ENCODE peak calls at places on chromosomes 16 and 17, in four cellular contexts. One of them, this sample, is unnamed. For H3K4me1, the result is how much of the 10 kb centered on the place peaks cover.

GRCh38 chr16:20925780-20926179 is 25.2 kb downstream of the LYRM1 start:
- DNase-seq in hepatocyte: no peak
- DNase-seq in breast epithelium: no peak
- DNase-seq in ovary: no peak
- DNase-seq in this sample: no peak

GRCh38 chr17:42566873-42567573 is at the start of gene MLX:
- DNase-seq in hepatocyte: peak
- DNase-seq in breast epithelium: peak
- DNase-seq in ovary: peak
- DNase-seq in this sample: peak

GRCh38 chr16:14650629-14651028 is 17.9 kb downstream of the BFAR start:
- DNase-seq in hepatocyte: no peak
- DNase-seq in breast epithelium: no peak
- DNase-seq in ovary: no peak
- DNase-seq in this sample: peak

GRCh38 chr16:82586130-82586529 is 40.6 kb upstream of the CDH13 start:
- DNase-seq in hepatocyte: no peak
- DNase-seq in breast epithelium: no peak
- DNase-seq in ovary: no peak
- DNase-seq in this sample: no peak

GRCh38 chr17:69473801-69474170 is 59.3 kb downstream of the MAP2K6 start:
- DNase-seq in hepatocyte: no peak
- DNase-seq in breast epithelium: no peak
- DNase-seq in ovary: no peak
- DNase-seq in this sample: no peak

GRCh38 chr16:1808691-1809090 is 15.2 kb upstream of the IGFALS start:
- DNase-seq in hepatocyte: no peak
- DNase-seq in breast epithelium: no peak
- DNase-seq in ovary: no peak
- DNase-seq in this sample: no peak

GRCh38 chr17:79065105-79065670 is 9.4 kb upstream of the ENGASE start:
- DNase-seq in hepatocyte: peak
- DNase-seq in breast epithelium: no peak
- DNase-seq in ovary: peak
- DNase-seq in this sample: peak

GRCh38 chr16:17921357-17921978 is 415.1 kb downstream of the NPIPA8 start:
- DNase-seq in hepatocyte: peak
- DNase-seq in breast epithelium: no peak
- DNase-seq in ovary: no peak
- DNase-seq in this sample: peak

GRCh38 chr16:84532299-84532724 is 27.9 kb upstream of the MEAK7 start:
- DNase-seq in hepatocyte: peak
- DNase-seq in breast epithelium: peak
- DNase-seq in ovary: peak
- DNase-seq in this sample: no peak

GRCh38 chr16:70252355-70252988 is 732 bp upstream of the EXOSC6 start:
- DNase-seq in hepatocyte: no peak
- DNase-seq in breast epithelium: no peak
- DNase-seq in ovary: no peak
- DNase-seq in this sample: peak

GRCh38 chr17:80395402-80396151 is 19.4 kb upstream of the ENDOV start:
- DNase-seq in hepatocyte: no peak
- DNase-seq in breast epithelium: no peak
- DNase-seq in ovary: no peak
- DNase-seq in this sample: no peak

GRCh38 chr16:13630292-13630850 is 289.6 kb upstream of the ERCC4 start:
- DNase-seq in hepatocyte: no peak
- DNase-seq in breast epithelium: no peak
- DNase-seq in ovary: no peak
- DNase-seq in this sample: no peak

GRCh38 chr17:10727192-10727591 is 2.6 kb downstream of the TMEM220 start:
- DNase-seq in hepatocyte: no peak
- DNase-seq in breast epithelium: no peak
- DNase-seq in ovary: no peak
- DNase-seq in this sample: no peak

GRCh38 chr17:17004251-17004996 is 32.5 kb upstream of the TNFRSF13B start:
- DNase-seq in hepatocyte: no peak
- DNase-seq in breast epithelium: peak
- DNase-seq in ovary: peak
- DNase-seq in this sample: no peak

GRCh38 chr17:78535285-78536197 is 41.7 kb downstream of the DNAH17 start:
- DNase-seq in hepatocyte: no peak
- DNase-seq in breast epithelium: no peak
- DNase-seq in ovary: no peak
- DNase-seq in this sample: no peak

GRCh38 chr16:27321013-27321960 is 7.5 kb downstream of the IL4R start:
- DNase-seq in hepatocyte: no peak
- DNase-seq in breast epithelium: no peak
- DNase-seq in ovary: peak
- DNase-seq in this sample: no peak

GRCh38 chr16:27434141-27435051 is 32.4 kb downstream of the IL21R start:
- DNase-seq in hepatocyte: no peak
- DNase-seq in breast epithelium: no peak
- DNase-seq in ovary: peak
- DNase-seq in this sample: no peak

GRCh38 chr16:88784074-88784855 is 755 bp downstream of the PIEZO1 start:
- DNase-seq in hepatocyte: peak
- DNase-seq in breast epithelium: peak
- DNase-seq in ovary: peak
- DNase-seq in this sample: peak

GRCh38 chr16:87635541-87636049 is 33.3 kb downstream of the JPH3 start:
- DNase-seq in hepatocyte: peak
- DNase-seq in breast epithelium: no peak
- DNase-seq in ovary: peak
- DNase-seq in this sample: peak

GRCh38 chr16:88591577-88592021 is 21.4 kb downstream of the ZC3H18 start:
- DNase-seq in hepatocyte: no peak
- DNase-seq in breast epithelium: no peak
- DNase-seq in ovary: no peak
- DNase-seq in this sample: no peak

GRCh38 chr17:30091771-30092170 is 24.8 kb upstream of the NSRP1 start:
- DNase-seq in hepatocyte: no peak
- DNase-seq in breast epithelium: no peak
- DNase-seq in ovary: no peak
- DNase-seq in this sample: peak

GRCh38 chr16:67397812-67398545 is 4.7 kb upstream of the TPPP3 start:
- DNase-seq in hepatocyte: no peak
- DNase-seq in breast epithelium: no peak
- DNase-seq in ovary: no peak
- DNase-seq in this sample: no peak

GRCh38 chr17:78394209-78394608 is 15.8 kb downstream of the PGS1 start:
- DNase-seq in hepatocyte: no peak
- DNase-seq in breast epithelium: no peak
- DNase-seq in ovary: no peak
- DNase-seq in this sample: no peak

GRCh38 chr16:17784073-17784472 is 313.3 kb upstream of the XYLT1 start:
- DNase-seq in hepatocyte: peak
- DNase-seq in breast epithelium: no peak
- DNase-seq in ovary: no peak
- DNase-seq in this sample: peak

GRCh38 chr17:7019406-7019805 is 3.4 kb upstream of the BCL6B start:
- DNase-seq in hepatocyte: no peak
- DNase-seq in breast epithelium: no peak
- DNase-seq in ovary: peak
- DNase-seq in this sample: no peak
- H3K27ac ChIP-seq in hepatocyte: no peak
- H3K27ac ChIP-seq in breast epithelium: peak
- H3K27ac ChIP-seq in ovary: peak
- H3K27ac ChIP-seq in this sample: peak

DNA sequence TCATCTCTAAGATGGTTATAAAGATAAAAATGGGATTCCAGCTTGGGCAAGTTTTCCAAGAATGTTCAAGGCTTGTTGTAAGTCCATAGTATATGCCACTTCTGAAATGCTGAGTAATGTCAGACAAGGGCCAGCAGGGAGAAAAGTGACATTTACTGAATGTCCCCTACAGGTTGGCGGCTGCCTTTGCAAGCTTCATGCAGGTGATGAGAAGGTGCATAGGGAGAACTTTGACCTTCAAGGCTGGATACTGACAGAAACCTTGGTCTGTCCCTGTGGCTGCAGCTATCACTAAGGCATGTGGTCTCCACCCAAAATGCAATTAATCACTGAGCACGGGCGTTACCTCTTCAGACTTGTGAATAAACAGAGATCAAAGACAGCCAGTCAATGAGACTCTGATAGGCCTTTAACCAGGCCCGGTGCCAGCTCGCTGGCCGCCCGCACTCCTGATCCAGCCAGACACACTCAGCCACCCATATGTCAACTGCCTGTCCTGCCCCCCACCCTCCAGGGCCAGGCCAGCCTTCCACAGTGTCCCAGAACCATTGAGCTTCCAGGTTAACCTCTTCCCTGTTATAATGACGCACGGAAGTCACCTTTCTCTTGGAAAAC is 26.9 kb upstream of the AXIN2 start:
- DNase-seq in hepatocyte: peak
- DNase-seq in breast epithelium: no peak
- DNase-seq in ovary: no peak
- DNase-seq in this sample: no peak
- H3K4me1 ChIP-seq in hepatocyte: under half
- H3K4me1 ChIP-seq in breast epithelium: under half
- H3K4me1 ChIP-seq in ovary: under half
- H3K4me1 ChIP-seq in this sample: under half

GRCh38 chr16:54242199-54242598 is 44.4 kb downstream of the IRX3 start:
- DNase-seq in hepatocyte: no peak
- DNase-seq in breast epithelium: no peak
- DNase-seq in ovary: no peak
- DNase-seq in this sample: no peak
- TF ChIP-seq CTCF in hepatocyte: no peak
- TF ChIP-seq CTCF in breast epithelium: no peak
- TF ChIP-seq CTCF in ovary: no peak
- TF ChIP-seq CTCF in this sample: no peak

GRCh38 chr16:73364413-73364812 is 316.5 kb upstream of the ZFHX3 start:
- DNase-seq in hepatocyte: no peak
- DNase-seq in breast epithelium: no peak
- DNase-seq in ovary: no peak
- DNase-seq in this sample: no peak
- H3K27ac ChIP-seq in hepatocyte: no peak
- H3K27ac ChIP-seq in breast epithelium: no peak
- H3K27ac ChIP-seq in ovary: no peak
- H3K27ac ChIP-seq in this sample: no peak

GRCh38 chr17:67358612-67359011 is 7.8 kb downstream of the PSMD12 start:
- DNase-seq in hepatocyte: no peak
- DNase-seq in breast epithelium: no peak
- DNase-seq in ovary: no peak
- DNase-seq in this sample: peak

GRCh38 chr17:67359960-67360817 is 6.2 kb downstream of the PSMD12 start:
- DNase-seq in hepatocyte: no peak
- DNase-seq in breast epithelium: no peak
- DNase-seq in ovary: no peak
- DNase-seq in this sample: peak

GRCh38 chr17:67364847-67365761 is 1.3 kb downstream of the PSMD12 start:
- DNase-seq in hepatocyte: no peak
- DNase-seq in breast epithelium: no peak
- DNase-seq in ovary: no peak
- DNase-seq in this sample: no peak

GRCh38 chr17:67360880-67361279 is 5.5 kb downstream of the PSMD12 start:
- DNase-seq in hepatocyte: no peak
- DNase-seq in breast epithelium: no peak
- DNase-seq in ovary: no peak
- DNase-seq in this sample: no peak

GRCh38 chr17:67362173-67362572 is 4.2 kb downstream of the PSMD12 start:
- DNase-seq in hepatocyte: no peak
- DNase-seq in breast epithelium: no peak
- DNase-seq in ovary: no peak
- DNase-seq in this sample: no peak
- H3K4me1 ChIP-seq in hepatocyte: under half
- H3K4me1 ChIP-seq in breast epithelium: under half
- H3K4me1 ChIP-seq in ovary: under half
- H3K4me1 ChIP-seq in this sample: half or more

GRCh38 chr17:73564856-73565255 is 79.4 kb downstream of the SDK2 start:
- DNase-seq in hepatocyte: no peak
- DNase-seq in breast epithelium: no peak
- DNase-seq in ovary: no peak
- DNase-seq in this sample: no peak

GRCh38 chr17:73562896-73563295 is 81.3 kb downstream of the SDK2 start:
- DNase-seq in hepatocyte: no peak
- DNase-seq in breast epithelium: no peak
- DNase-seq in ovary: no peak
- DNase-seq in this sample: no peak

GRCh38 chr17:73559532-73559931 is 84.7 kb downstream of the SDK2 start:
- DNase-seq in hepatocyte: no peak
- DNase-seq in breast epithelium: no peak
- DNase-seq in ovary: no peak
- DNase-seq in this sample: no peak

GRCh38 chr17:73561066-73561465 is 83.2 kb downstream of the SDK2 start:
- DNase-seq in hepatocyte: no peak
- DNase-seq in breast epithelium: no peak
- DNase-seq in ovary: no peak
- DNase-seq in this sample: no peak

GRCh38 chr17:73560661-73561060 is 83.6 kb downstream of the SDK2 start:
- DNase-seq in hepatocyte: no peak
- DNase-seq in breast epithelium: no peak
- DNase-seq in ovary: no peak
- DNase-seq in this sample: no peak
- TF ChIP-seq CTCF in hepatocyte: no peak
- TF ChIP-seq CTCF in breast epithelium: no peak
- TF ChIP-seq CTCF in ovary: no peak
- TF ChIP-seq CTCF in this sample: no peak

GRCh38 chr16:11260596-11260966 is 4.6 kb upstream of the SOCS1 start:
- DNase-seq in hepatocyte: no peak
- DNase-seq in breast epithelium: no peak
- DNase-seq in ovary: no peak
- DNase-seq in this sample: no peak

GRCh38 chr16:11259655-11260595 is 3.9 kb upstream of the SOCS1 start:
- DNase-seq in hepatocyte: no peak
- DNase-seq in breast epithelium: no peak
- DNase-seq in ovary: no peak
- DNase-seq in this sample: no peak

GRCh38 chr16:11259288-11259621 is 3.3 kb upstream of the SOCS1 start:
- DNase-seq in hepatocyte: no peak
- DNase-seq in breast epithelium: no peak
- DNase-seq in ovary: no peak
- DNase-seq in this sample: peak

GRCh38 chr16:11257131-11257938 is 1.3 kb upstream of the SOCS1 start:
- DNase-seq in hepatocyte: peak
- DNase-seq in breast epithelium: peak
- DNase-seq in ovary: peak
- DNase-seq in this sample: peak

GRCh38 chr16:11258553-11259287 is 2.7 kb upstream of the SOCS1 start:
- DNase-seq in hepatocyte: no peak
- DNase-seq in breast epithelium: peak
- DNase-seq in ovary: no peak
- DNase-seq in this sample: no peak
- H3K27ac ChIP-seq in hepatocyte: no peak
- H3K27ac ChIP-seq in breast epithelium: peak
- H3K27ac ChIP-seq in ovary: no peak
- H3K27ac ChIP-seq in this sample: no peak